ENCODE peak calls at places on chromosome 22, in ten cellular contexts. N, T, J, G, I, S, E, U, Q and O are unnamed samples.

GRCh38 chr22:35783943-35784614 is 66.4 kb downstream of the APOL5 start:
- DNase-seq in T (no peak), I (peak; percentile 20), N (no peak), E (no peak), J (no peak), S (peak; percentile 55), Q (no peak), U (no peak), G (no peak), O (no peak)

GRCh38 chr22:39068033-39068785 is 8.9 kb upstream of the APOBEC3G start:
- DNase-seq in I (no peak), E (peak; percentile 66), Q (peak; percentile 36), S (no peak), N (no peak), J (no peak), T (no peak), G (no peak), U (no peak), O (no peak)

GRCh38 chr22:38422615-38423511 is 32.1 kb downstream of the KCNJ4 start:
- DNase-seq in J (peak; percentile 61), T (no peak), E (no peak), G (no peak), N (no peak), Q (no peak), U (no peak), S (no peak), I (no peak), O (no peak)

GRCh38 chr22:25881353-25881752 is 139.4 kb downstream of the MYO18B start:
- DNase-seq in E (no peak), S (no peak), T (no peak), I (no peak), G (no peak), J (no peak), N (no peak), Q (no peak), U (no peak), O (no peak)

GRCh38 chr22:36493690-36494110 is 12.3 kb upstream of the TXN2 start:
- DNase-seq in G (no peak), T (no peak), I (no peak), Q (peak; percentile 67), J (no peak), U (no peak), E (peak; percentile 79), S (no peak), N (no peak), O (no peak)

GRCh38 chr22:43512279-43512678 is 100.5 kb downstream of the MPPED1 start:
- DNase-seq in J (no peak), I (no peak), U (no peak), N (no peak), S (no peak), Q (no peak), T (no peak), E (no peak), G (no peak), O (no peak)

GRCh38 chr22:44883011-44883421 is 126.8 kb downstream of the PHF21B start:
- DNase-seq in E (no peak), G (no peak), Q (no peak), S (no peak), U (no peak), I (no peak), J (no peak), T (no peak), N (no peak), O (no peak)

GRCh38 chr22:50192056-50192824 is 6.5 kb downstream of the TRABD start:
- DNase-seq in N (peak; percentile 39), S (no peak), I (no peak), G (no peak), Q (peak; percentile 83), U (no peak), J (no peak), T (no peak), E (peak; percentile 66), O (no peak)

GRCh38 chr22:43297246-43298061 is 45.7 kb downstream of the SCUBE1 start:
- DNase-seq in N (no peak), I (no peak), Q (no peak), J (no peak), T (no peak), E (no peak), S (no peak), U (no peak), G (no peak), O (no peak)

GRCh38 chr22:32997295-32997694 is 60.9 kb downstream of the SYN3 start:
- DNase-seq in G (peak; percentile 13), J (no peak), Q (no peak), N (no peak), E (no peak), U (no peak), T (no peak), I (no peak), S (no peak), O (no peak)

GRCh38 chr22:44814266-44815098 is 62.1 kb downstream of the ARHGAP8 start:
- DNase-seq in Q (no peak), T (no peak), I (no peak), S (no peak), J (no peak), U (no peak), G (no peak), N (no peak), E (no peak), O (no peak)

GRCh38 chr22:37985751-37986281 is 1.5 kb upstream of the SOX10 start:
- DNase-seq in U (no peak), S (no peak), Q (no peak), I (no peak), E (no peak), N (no peak), J (no peak), T (no peak), G (no peak), O (no peak)

GRCh38 chr22:40325315-40325714 is 21.0 kb upstream of the ADSL start:
- DNase-seq in U (no peak), E (peak; percentile 13), I (no peak), G (no peak), N (no peak), Q (no peak), J (no peak), S (no peak), T (no peak), O (no peak)

GRCh38 chr22:32444068-32444467 is 20.2 kb downstream of the BPIFC start:
- DNase-seq in S (no peak), I (no peak), J (peak; percentile 45), Q (peak; percentile 27), G (no peak), T (peak; percentile 5), U (peak; percentile 5), N (no peak), E (peak; percentile 55), O (no peak)

GRCh38 chr22:20243545-20244249 is 24.4 kb downstream of the RTN4R start:
- DNase-seq in T (peak; percentile 59), I (no peak), Q (peak; percentile 44), E (peak; percentile 61), U (peak; percentile 90), N (peak; percentile 35), S (peak; percentile 14), G (no peak), J (peak; percentile 47), O (peak; percentile 23)

GRCh38 chr22:46007003-46007847 is 30.3 kb upstream of the WNT7B start:
- DNase-seq in T (peak; percentile 77), S (no peak), I (no peak), Q (no peak), E (no peak), N (peak; percentile 69), U (peak; percentile 85), J (no peak), G (no peak), O (no peak)

GRCh38 chr22:27150530-27150909 is 493.1 kb downstream of the MIAT start:
- DNase-seq in G (no peak), T (no peak), Q (peak; percentile 2), U (no peak), N (no peak), E (peak; percentile 1), S (peak; percentile 14), I (no peak), J (no peak), O (no peak)
- TF ChIP-seq CTCF in G (no peak), T (no peak), Q (no peak), U (no peak), N (no peak), E (no peak), S (no peak), I (no peak), J (no peak), O (no peak)

DNA sequence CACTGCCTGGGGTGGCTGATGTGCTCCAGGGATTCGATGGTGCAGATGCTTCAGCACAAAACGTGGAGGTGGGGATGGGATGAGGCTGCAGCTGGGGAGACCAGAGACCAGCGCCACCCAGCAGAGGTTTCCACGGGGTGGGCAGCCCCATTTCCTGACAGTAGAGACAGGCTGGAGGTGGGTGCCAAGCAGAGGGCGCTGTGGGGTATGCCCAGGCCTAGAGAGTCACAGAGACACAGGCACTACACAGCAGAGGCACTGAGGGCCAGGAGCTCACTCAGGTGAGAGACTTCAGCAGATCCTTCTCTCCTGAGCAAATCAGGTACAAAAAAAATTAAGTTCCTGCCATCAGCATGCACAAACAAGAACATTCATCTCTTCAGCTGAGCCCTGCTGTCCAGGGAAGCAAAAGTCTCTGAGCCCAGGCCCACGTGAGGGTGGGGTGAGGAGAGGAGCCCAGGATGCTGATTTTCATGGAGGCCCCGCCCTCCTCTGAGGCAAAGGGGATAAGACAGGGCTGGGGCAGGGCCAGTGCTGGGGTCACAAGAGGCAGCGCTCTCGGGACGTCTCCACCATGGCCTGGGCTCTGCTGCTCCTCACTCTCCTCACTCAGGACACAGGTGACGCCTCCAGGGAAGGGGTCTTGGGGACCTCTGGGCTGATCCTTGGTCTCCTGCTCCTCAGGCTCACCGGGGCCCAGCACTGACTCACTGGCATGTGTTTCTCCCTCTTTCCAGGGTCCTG is 53.1 kb downstream of the GGTLC2 start:
- DNase-seq in U (no peak), S (no peak), G (no peak), N (no peak), E (no peak), J (peak; percentile 32), T (no peak), Q (no peak), I (no peak), O (no peak)
- TF ChIP-seq CTCF in U (no peak), S (no peak), G (peak; percentile 23), N (no peak), E (no peak), J (peak; percentile 38), T (no peak), Q (peak; percentile 52), I (no peak), O (no peak)

GRCh38 chr22:29031236-29031982 is 30.2 kb downstream of the C22orf31 start:
- DNase-seq in I (peak; percentile 89), T (peak; percentile 97), E (no peak), N (peak; percentile 44), S (peak; percentile 67), U (peak; percentile 92), J (peak; percentile 82), Q (no peak), G (peak; percentile 60), O (peak; percentile 100)
- TF ChIP-seq CTCF in I (no peak), T (peak; percentile 10), E (no peak), N (no peak), S (peak; percentile 18), U (no peak), J (peak; percentile 21), Q (no peak), G (no peak), O (peak; percentile 42)

DNA sequence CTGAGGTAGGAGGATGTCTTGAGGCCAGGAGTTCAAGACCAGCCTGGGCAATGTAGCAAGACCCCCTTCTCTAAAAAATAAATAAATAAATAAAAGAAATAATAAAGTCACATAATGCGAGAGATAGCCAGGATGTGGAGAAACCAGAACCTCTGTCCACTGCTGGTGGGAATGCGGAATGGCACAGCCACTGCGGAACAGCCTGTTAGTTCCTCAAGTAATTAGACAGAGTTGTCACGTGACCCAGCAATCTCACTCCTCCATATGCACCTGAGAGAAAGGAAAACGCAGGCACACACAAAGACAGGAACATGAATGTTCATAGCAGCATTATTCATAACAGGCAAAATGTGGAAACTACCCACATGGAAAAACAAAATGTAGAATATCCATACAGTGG is 27.5 kb downstream of the LIF start:
- DNase-seq in G (no peak), Q (no peak), U (no peak), J (no peak), E (no peak), S (no peak), I (no peak), N (no peak), T (no peak), O (no peak)
- TF ChIP-seq CTCF in G (no peak), Q (no peak), U (no peak), J (no peak), E (no peak), S (no peak), I (no peak), N (no peak), T (no peak), O (peak; percentile 40)